ENCODE peak calls at places on chromosomes 2 and 18, in five cellular contexts. One of them, this sample, is unnamed.

GRCh38 chr2:159083601-159084000 is 115.2 kb downstream of the TANC1 start:
- DNase-seq in C1 segment of cervical spinal cord: no peak
- DNase-seq in Daoy: no peak
- DNase-seq in NCI-H2029: no peak
- DNase-seq in substantia nigra: no peak
- DNase-seq in this sample: peak

GRCh38 chr2:118089015-118089800 is 937 bp downstream of the INSIG2 start:
- DNase-seq in substantia nigra: no peak
- DNase-seq in NCI-H2029: no peak
- DNase-seq in C1 segment of cervical spinal cord: no peak
- DNase-seq in Daoy: peak
- DNase-seq in this sample: peak

GRCh38 chr2:207530160-207531023 is 630 bp downstream of the CREB1 start:
- DNase-seq in Daoy: peak
- DNase-seq in NCI-H2029: peak
- DNase-seq in C1 segment of cervical spinal cord: peak
- DNase-seq in substantia nigra: peak
- DNase-seq in this sample: peak

GRCh38 chr2:189379731-189380261 is 61.5 kb upstream of the WDR75 start:
- DNase-seq in Daoy: no peak
- DNase-seq in C1 segment of cervical spinal cord: no peak
- DNase-seq in substantia nigra: no peak
- DNase-seq in NCI-H2029: no peak
- DNase-seq in this sample: no peak

GRCh38 chr18:35605686-35606417 is 24.3 kb downstream of the GALNT1 start:
- DNase-seq in C1 segment of cervical spinal cord: no peak
- DNase-seq in Daoy: peak
- DNase-seq in NCI-H2029: no peak
- DNase-seq in substantia nigra: no peak
- DNase-seq in this sample: no peak

GRCh38 chr2:72149556-72150156 is 2.0 kb upstream of the CYP26B1 start:
- DNase-seq in Daoy: peak
- DNase-seq in NCI-H2029: no peak
- DNase-seq in C1 segment of cervical spinal cord: peak
- DNase-seq in substantia nigra: no peak
- DNase-seq in this sample: no peak

GRCh38 chr18:31592520-31593157 is 962 bp downstream of the TTR start:
- DNase-seq in C1 segment of cervical spinal cord: no peak
- DNase-seq in substantia nigra: no peak
- DNase-seq in NCI-H2029: no peak
- DNase-seq in Daoy: no peak
- DNase-seq in this sample: no peak

GRCh38 chr2:226475650-226476049 is 324.0 kb downstream of the IRS1 start:
- DNase-seq in C1 segment of cervical spinal cord: no peak
- DNase-seq in substantia nigra: no peak
- DNase-seq in NCI-H2029: no peak
- DNase-seq in Daoy: peak
- DNase-seq in this sample: peak

GRCh38 chr2:68727698-68728375 is 6.8 kb upstream of the ARHGAP25 start:
- DNase-seq in Daoy: peak
- DNase-seq in C1 segment of cervical spinal cord: no peak
- DNase-seq in substantia nigra: no peak
- DNase-seq in NCI-H2029: no peak
- DNase-seq in this sample: peak

GRCh38 chr2:11492720-11493119 is 26.8 kb upstream of the E2F6 start:
- DNase-seq in NCI-H2029: no peak
- DNase-seq in Daoy: no peak
- DNase-seq in C1 segment of cervical spinal cord: no peak
- DNase-seq in substantia nigra: no peak
- DNase-seq in this sample: no peak

GRCh38 chr18:10099539-10100140 is 185.8 kb downstream of the VAPA start:
- DNase-seq in substantia nigra: no peak
- DNase-seq in NCI-H2029: no peak
- DNase-seq in Daoy: no peak
- DNase-seq in C1 segment of cervical spinal cord: no peak
- DNase-seq in this sample: no peak

GRCh38 chr2:159710601-159711180 is 1.6 kb upstream of the MARCHF7 start:
- DNase-seq in Daoy: no peak
- DNase-seq in substantia nigra: no peak
- DNase-seq in C1 segment of cervical spinal cord: no peak
- DNase-seq in NCI-H2029: no peak
- DNase-seq in this sample: no peak

GRCh38 chr18:24989760-24990547 is 362.0 kb downstream of the ZNF521 start:
- DNase-seq in C1 segment of cervical spinal cord: no peak
- DNase-seq in NCI-H2029: no peak
- DNase-seq in substantia nigra: no peak
- DNase-seq in Daoy: no peak
- DNase-seq in this sample: no peak

GRCh38 chr2:146982393-146982846 is 862.4 kb upstream of the ACVR2A start:
- DNase-seq in substantia nigra: no peak
- DNase-seq in Daoy: no peak
- DNase-seq in C1 segment of cervical spinal cord: no peak
- DNase-seq in NCI-H2029: no peak
- DNase-seq in this sample: peak

GRCh38 chr18:23141022-23141999 is 6.0 kb downstream of the CABLES1 start:
- DNase-seq in substantia nigra: no peak
- DNase-seq in C1 segment of cervical spinal cord: no peak
- DNase-seq in NCI-H2029: peak
- DNase-seq in Daoy: peak
- DNase-seq in this sample: no peak

GRCh38 chr2:10342245-10342951 is 39.7 kb downstream of the HPCAL1 start:
- DNase-seq in NCI-H2029: no peak
- DNase-seq in C1 segment of cervical spinal cord: peak
- DNase-seq in substantia nigra: no peak
- DNase-seq in Daoy: no peak
- DNase-seq in this sample: no peak

GRCh38 chr18:79200546-79201268 is 131.5 kb downstream of the ATP9B start:
- DNase-seq in Daoy: peak
- DNase-seq in C1 segment of cervical spinal cord: peak
- DNase-seq in substantia nigra: no peak
- DNase-seq in NCI-H2029: no peak
- DNase-seq in this sample: peak

GRCh38 chr2:141610564-141610963 is 520.3 kb downstream of the LRP1B start:
- DNase-seq in NCI-H2029: no peak
- DNase-seq in C1 segment of cervical spinal cord: no peak
- DNase-seq in Daoy: no peak
- DNase-seq in substantia nigra: no peak
- DNase-seq in this sample: no peak